ENCODE peak calls at places on chromosomes 1 and 21, in eight cellular contexts. S is AG04449; V is stimulated activated CD4-positive, alpha-beta T cell treated with anti-CD3 and anti-CD28 coated beads, Interleukin-1b, Interleukin-23, amount 100 ng/mL, for 24 hours; P is hippocampal formation; N is cardiac fibroblast; A is HFF-Myc; J is amniotic stem cell; W is stomach. G is an unnamed sample.

GRCh38 chr1:36096500-36097412 is 8.1 kb downstream of the ADPRS start:
- DNase-seq in S (no peak), V (no peak), P (no peak), N (no peak), A (no peak), J (no peak), W (no peak), G (no peak)

GRCh38 chr21:44049182-44049581 is 37.1 kb downstream of the TRAPPC10 start:
- DNase-seq in S (no peak), V (no peak), P (peak), N (no peak), A (no peak), J (no peak), W (no peak), G (no peak)

GRCh38 chr1:20178634-20179368 is 7.1 kb upstream of the UBXN10 start:
- DNase-seq in S (no peak), V (no peak), P (no peak), N (no peak), A (no peak), J (no peak), W (no peak), G (no peak)

GRCh38 chr1:36222481-36223372 is 1.5 kb upstream of the THRAP3 start:
- DNase-seq in S (no peak), V (no peak), P (no peak), N (peak), A (no peak), J (no peak), W (peak), G (no peak)

GRCh38 chr21:39082656-39083376 is 100.4 kb downstream of the PSMG1 start:
- DNase-seq in S (no peak), V (no peak), P (no peak), N (no peak), A (no peak), J (no peak), W (peak), G (no peak)

GRCh38 chr1:156194300-156194652 is 372 bp downstream of the SLC25A44 start:
- DNase-seq in S (no peak), V (no peak), P (no peak), N (peak), A (no peak), J (no peak), W (no peak), G (no peak)

GRCh38 chr1:65027699-65028358 is 61.5 kb upstream of the JAK1 start:
- DNase-seq in S (no peak), V (no peak), P (no peak), N (peak), A (no peak), J (no peak), W (peak), G (no peak)

GRCh38 chr1:147753084-147753483 is 7.3 kb downstream of the GJA5 start:
- DNase-seq in S (no peak), V (no peak), P (no peak), N (no peak), A (no peak), J (no peak), W (no peak), G (no peak)

GRCh38 chr1:179087665-179088064 is 5.8 kb downstream of the TOR3A start:
- DNase-seq in S (no peak), V (no peak), P (no peak), N (no peak), A (no peak), J (no peak), W (no peak), G (no peak)

G was measured in activated CD8-positive, alpha-beta memory T cell treated with anti-CD3 and anti-CD28 coated beads, Interleukin-2, amount 10 ng/mL, durations not matched to agents 7 days and 5 days.